ENCODE peak calls at places on chromosomes 5 and 9, in seven cellular contexts. M is stimulated activated CD4-positive, alpha-beta T cell treated with anti-CD3 and anti-CD28 coated beads, Interleukin-1b, Interleukin-23, amount 100 ng/mL, for 1 hour; I is progenitor cell of endocrine pancreas; U is heart left ventricle; S is ecto neural progenitor cell; R is NCI-H774; N is stimulated activated naive CD4-positive, alpha-beta T cell. H is an unnamed sample.
A peak's percentile ranks its signal among the peaks of the same experiment; 100 is the strongest.

GRCh38 chr5:173634465-173634983 is 18.1 kb upstream of the BOD1 start:
- DNase-seq in M (no peak), N (no peak), U (no peak), I (no peak), S (no peak), R (no peak), H (no peak)

GRCh38 chr5:97676608-97677007 is 493.6 kb upstream of the RIOK2 start:
- DNase-seq in N (no peak), R (no peak), U (no peak), I (no peak), M (no peak), S (no peak), H (no peak)

GRCh38 chr5:150515446-150515845 is 7.5 kb downstream of the NDST1 start:
- DNase-seq in R (no peak), M (no peak), I (no peak), S (no peak), U (no peak), N (no peak), H (no peak)

GRCh38 chr9:126474786-126475485 is 138.8 kb upstream of the LMX1B start:
- DNase-seq in S (no peak), N (no peak), M (no peak), R (no peak), I (no peak), U (no peak), H (no peak)

GRCh38 chr9:115267788-115268187 is 149.8 kb upstream of the TNC start:
- DNase-seq in I (no peak), M (no peak), R (no peak), U (no peak), N (no peak), S (no peak), H (no peak)

GRCh38 chr9:5698810-5699556 is 70.1 kb downstream of the RIC1 start:
- DNase-seq in I (no peak), S (no peak), R (no peak), U (no peak), M (no peak), N (no peak), H (no peak)

GRCh38 chr5:179331591-179331990 is 13.7 kb downstream of the ADAMTS2 start:
- DNase-seq in M (no peak), R (no peak), S (no peak), I (no peak), U (peak; percentile 19), N (no peak), H (no peak)

GRCh38 chr9:93471135-93471534 is 17.8 kb upstream of the FAM120AOS start:
- DNase-seq in I (no peak), R (no peak), M (no peak), S (no peak), U (no peak), N (no peak), H (no peak)

GRCh38 chr9:93009337-93010015 is 49.0 kb upstream of the SUSD3 start:
- DNase-seq in M (no peak), I (no peak), N (no peak), U (no peak), S (no peak), R (no peak), H (no peak)

GRCh38 chr9:11749396-11749795 is 943.8 kb upstream of the TYRP1 start:
- DNase-seq in S (no peak), M (no peak), R (no peak), N (no peak), I (no peak), U (no peak), H (no peak)